ENCODE peak calls at places on chromosomes 11 and 22, in five cellular contexts. G is RWPE1, W is stromal cell of bone marrow, M is T47D, P is colonic mucosa. E is an unnamed sample.

GRCh38 chr11:117547911-117548310 is 220.3 kb downstream of the CEP164 start:
- DNase-seq in G (no peak), W (no peak), M (no peak), P (no peak), E (no peak)

GRCh38 chr22:25113316-25113721 is 86.3 kb upstream of the CRYBB3 start:
- DNase-seq in G (no peak), W (no peak), M (no peak), P (peak; percentile 55), E (peak; percentile 37)

GRCh38 chr11:861105-861479 is 18.4 kb downstream of the TSPAN4 start:
- DNase-seq in G (no peak), W (no peak), M (no peak), P (no peak), E (no peak)

GRCh38 chr11:32659672-32660071 is 76.0 kb downstream of the EIF3M start:
- DNase-seq in G (peak; percentile 4), W (no peak), M (no peak), P (no peak), E (no peak)

GRCh38 chr11:99020324-99021225 is at the start of gene CNTN5:
- DNase-seq in G (peak; percentile 0), W (no peak), M (no peak), P (peak; percentile 20), E (no peak)

GRCh38 chr11:74090701-74091100 is 80.1 kb downstream of the C2CD3 start:
- DNase-seq in G (no peak), W (no peak), M (no peak), P (no peak), E (peak; percentile 4)

GRCh38 chr11:442611-443081 is 835 bp upstream of the ANO9 start:
- DNase-seq in G (no peak), W (no peak), M (no peak), P (no peak), E (no peak)

GRCh38 chr11:106854429-106854828 is 163.8 kb downstream of the GUCY1A2 start:
- DNase-seq in G (no peak), W (no peak), M (no peak), P (peak; percentile 15), E (no peak)

GRCh38 chr11:88312665-88313064 is 24.9 kb downstream of the CTSC start:
- DNase-seq in G (no peak), W (no peak), M (no peak), P (no peak), E (no peak)

GRCh38 chr11:65861165-65861505 is 902 bp downstream of the MUS81 start:
- DNase-seq in G (no peak), W (no peak), M (peak; percentile 53), P (no peak), E (peak; percentile 44)

GRCh38 chr11:4044971-4045646 is 49.5 kb upstream of the RRM1 start:
- DNase-seq in G (peak; percentile 40), W (no peak), M (no peak), P (no peak), E (no peak)

GRCh38 chr22:25125693-25126357 is 73.8 kb upstream of the CRYBB3 start:
- DNase-seq in G (no peak), W (no peak), M (no peak), P (no peak), E (no peak)

GRCh38 chr11:128533473-128533872 is 53.9 kb downstream of the ETS1 start:
- DNase-seq in G (no peak), W (no peak), M (no peak), P (no peak), E (no peak)

GRCh38 chr11:111229604-111230003 is 15.9 kb upstream of the POU2AF2 start:
- DNase-seq in G (no peak), W (no peak), M (no peak), P (no peak), E (no peak)

GRCh38 chr11:102806296-102806695 is 8.3 kb upstream of the MMP1 start:
- DNase-seq in G (no peak), W (no peak), M (no peak), P (no peak), E (no peak)

GRCh38 chr22:42758929-42759629 is 38.4 kb upstream of the A4GALT start:
- DNase-seq in G (no peak), W (peak; percentile 68), M (no peak), P (no peak), E (no peak)

GRCh38 chr11:85170184-85170583 is 457.0 kb downstream of the DLG2 start:
- DNase-seq in G (peak; percentile 10), W (peak; percentile 3), M (no peak), P (no peak), E (no peak)

GRCh38 chr22:32723632-32724031 is 77.9 kb upstream of the TIMP3 start:
- DNase-seq in G (peak; percentile 73), W (peak; percentile 94), M (no peak), P (peak; percentile 46), E (peak; percentile 71)

GRCh38 chr11:17581036-17581731 is 34.1 kb downstream of the OTOG start:
- DNase-seq in G (no peak), W (no peak), M (no peak), P (no peak), E (no peak)

GRCh38 chr11:111454561-111455192 is 57.5 kb downstream of the BTG4 start:
- DNase-seq in G (peak; percentile 69), W (peak; percentile 38), M (peak; percentile 36), P (peak; percentile 40), E (no peak)

GRCh38 chr11:3081386-3081751 is 24.1 kb upstream of the CARS1 start:
- DNase-seq in G (no peak), W (no peak), M (no peak), P (no peak), E (no peak)

GRCh38 chr11:60756307-60757032 is at the start of gene MS4A15:
- DNase-seq in G (peak; percentile 22), W (no peak), M (peak; percentile 53), P (no peak), E (no peak)

GRCh38 chr11:77884829-77885190 is 63.9 kb downstream of the AAMDC start:
- DNase-seq in G (no peak), W (no peak), M (no peak), P (no peak), E (no peak)